ENCODE peak calls at places on chromosomes 13 and 19, in eight cellular contexts. L is COR-L47, F is Peyer's patch, I is DMS79, J is adipocyte, G is hypothalamus, K is dorsolateral prefrontal cortex, V is AML-193. P is an unnamed sample.

GRCh38 chr13:24123761-24124160 is 36.8 kb upstream of the SPATA13 start:
- DNase-seq in J (no peak), F (no peak), L (no peak), G (no peak), K (no peak), I (no peak), V (no peak), P (no peak)

GRCh38 chr13:50589139-50589538 is 254.4 kb downstream of the DLEU7 start:
- DNase-seq in K (no peak), G (no peak), V (no peak), I (no peak), F (no peak), L (no peak), J (peak), P (no peak)

GRCh38 chr19:41617941-41618730 is 8.7 kb downstream of the CEACAM4 start:
- DNase-seq in V (no peak), J (no peak), I (no peak), F (no peak), L (no peak), K (no peak), G (no peak), P (no peak)

GRCh38 chr19:10417598-10418280 is 2.6 kb upstream of the PDE4A start:
- DNase-seq in K (no peak), I (no peak), J (peak), F (no peak), L (peak), G (no peak), V (no peak), P (no peak)

GRCh38 chr19:7888145-7888825 is at the start of gene LRRC8E:
- DNase-seq in L (no peak), G (no peak), I (peak), F (peak), V (no peak), J (peak), K (no peak), P (peak)

GRCh38 chr19:4043410-4043809 is 23.3 kb downstream of the ZBTB7A start:
- DNase-seq in J (no peak), I (no peak), V (no peak), L (no peak), G (no peak), K (no peak), F (peak), P (no peak)

GRCh38 chr19:51807111-51807701 is 12.2 kb downstream of the FPR3 start:
- DNase-seq in J (no peak), I (no peak), L (no peak), V (peak), F (no peak), K (no peak), G (no peak), P (peak)

GRCh38 chr19:14497347-14497921 is 1.5 kb upstream of the GIPC1 start:
- DNase-seq in G (peak), K (peak), J (no peak), L (no peak), I (no peak), V (no peak), F (peak), P (peak)

GRCh38 chr13:29948246-29948645 is 97.8 kb upstream of the UBL3 start:
- DNase-seq in I (no peak), J (no peak), V (no peak), G (no peak), K (no peak), L (no peak), F (no peak), P (no peak)

GRCh38 chr19:42140125-42140754 is 8.0 kb upstream of the POU2F2 start:
- DNase-seq in J (peak), L (no peak), I (no peak), G (no peak), V (peak), F (no peak), K (no peak), P (peak)

GRCh38 chr13:109758937-109759480 is 27.4 kb downstream of the IRS2 start:
- DNase-seq in J (no peak), K (no peak), G (no peak), V (no peak), I (no peak), L (no peak), F (no peak), P (no peak)